ENCODE peak calls at places on chromosomes 4 and X, in nine cellular contexts. One of them, this sample, is unnamed.

GRCh38 chr4:77771566-77771965 is 47.6 kb downstream of the CNOT6L start:
- DNase-seq in left ventricle myocardium superior: no peak
- DNase-seq in epithelial cell of esophagus: no peak
- DNase-seq in islet precursor cell: no peak
- DNase-seq in NCI-H2029 treated with DMSO at 0.1 percent for 48 hours: no peak
- DNase-seq in stromal cell of bone marrow: no peak
- DNase-seq in tibial artery: no peak
- DNase-seq in substantia nigra: no peak
- DNase-seq in tibial nerve: no peak
- DNase-seq in this sample: no peak

GRCh38 chr4:8506373-8507250 is 66.0 kb downstream of the TRMT44 start:
- DNase-seq in epithelial cell of esophagus: no peak
- DNase-seq in substantia nigra: peak
- DNase-seq in stromal cell of bone marrow: peak
- DNase-seq in islet precursor cell: peak
- DNase-seq in NCI-H2029 treated with DMSO at 0.1 percent for 48 hours: no peak
- DNase-seq in tibial nerve: no peak
- DNase-seq in tibial artery: peak
- DNase-seq in left ventricle myocardium superior: peak
- DNase-seq in this sample: no peak

GRCh38 chrX:124388562-124388961 is 42.2 kb downstream of the SH2D1A start:
- DNase-seq in tibial nerve: peak
- DNase-seq in epithelial cell of esophagus: peak
- DNase-seq in NCI-H2029 treated with DMSO at 0.1 percent for 48 hours: peak
- DNase-seq in stromal cell of bone marrow: peak
- DNase-seq in left ventricle myocardium superior: peak
- DNase-seq in islet precursor cell: peak
- DNase-seq in tibial artery: peak
- DNase-seq in substantia nigra: peak
- DNase-seq in this sample: peak

GRCh38 chr4:26140150-26140898 is 180.5 kb upstream of the RBPJ start:
- DNase-seq in tibial nerve: peak
- DNase-seq in islet precursor cell: no peak
- DNase-seq in NCI-H2029 treated with DMSO at 0.1 percent for 48 hours: no peak
- DNase-seq in left ventricle myocardium superior: no peak
- DNase-seq in tibial artery: no peak
- DNase-seq in stromal cell of bone marrow: peak
- DNase-seq in epithelial cell of esophagus: no peak
- DNase-seq in substantia nigra: no peak
- DNase-seq in this sample: no peak

GRCh38 chrX:149120459-149120858 is 384.6 kb downstream of the IDS start:
- DNase-seq in tibial artery: no peak
- DNase-seq in left ventricle myocardium superior: no peak
- DNase-seq in substantia nigra: no peak
- DNase-seq in epithelial cell of esophagus: no peak
- DNase-seq in islet precursor cell: no peak
- DNase-seq in stromal cell of bone marrow: no peak
- DNase-seq in tibial nerve: no peak
- DNase-seq in NCI-H2029 treated with DMSO at 0.1 percent for 48 hours: no peak
- DNase-seq in this sample: no peak

GRCh38 chr4:108644237-108644636 is 6.2 kb upstream of the OSTC start:
- DNase-seq in epithelial cell of esophagus: no peak
- DNase-seq in tibial artery: no peak
- DNase-seq in tibial nerve: no peak
- DNase-seq in stromal cell of bone marrow: peak
- DNase-seq in islet precursor cell: no peak
- DNase-seq in left ventricle myocardium superior: no peak
- DNase-seq in NCI-H2029 treated with DMSO at 0.1 percent for 48 hours: no peak
- DNase-seq in substantia nigra: no peak
- DNase-seq in this sample: no peak

GRCh38 chr4:23730998-23731397 is 158.8 kb downstream of the PPARGC1A start:
- DNase-seq in islet precursor cell: no peak
- DNase-seq in tibial nerve: no peak
- DNase-seq in NCI-H2029 treated with DMSO at 0.1 percent for 48 hours: no peak
- DNase-seq in tibial artery: no peak
- DNase-seq in stromal cell of bone marrow: no peak
- DNase-seq in substantia nigra: no peak
- DNase-seq in epithelial cell of esophagus: no peak
- DNase-seq in left ventricle myocardium superior: no peak
- DNase-seq in this sample: no peak

GRCh38 chrX:129798888-129799287 is 19.1 kb downstream of the SASH3 start:
- DNase-seq in NCI-H2029 treated with DMSO at 0.1 percent for 48 hours: no peak
- DNase-seq in epithelial cell of esophagus: peak
- DNase-seq in tibial nerve: no peak
- DNase-seq in islet precursor cell: no peak
- DNase-seq in tibial artery: no peak
- DNase-seq in substantia nigra: no peak
- DNase-seq in left ventricle myocardium superior: no peak
- DNase-seq in stromal cell of bone marrow: no peak
- DNase-seq in this sample: no peak

GRCh38 chr4:105992641-105993305 is 97.5 kb downstream of the NPNT start:
- DNase-seq in substantia nigra: no peak
- DNase-seq in islet precursor cell: no peak
- DNase-seq in tibial artery: no peak
- DNase-seq in left ventricle myocardium superior: no peak
- DNase-seq in epithelial cell of esophagus: peak
- DNase-seq in stromal cell of bone marrow: no peak
- DNase-seq in NCI-H2029 treated with DMSO at 0.1 percent for 48 hours: no peak
- DNase-seq in tibial nerve: no peak
- DNase-seq in this sample: no peak

GRCh38 chrX:19723427-19723826 is 164.0 kb downstream of the SH3KBP1 start:
- DNase-seq in tibial nerve: no peak
- DNase-seq in left ventricle myocardium superior: no peak
- DNase-seq in stromal cell of bone marrow: no peak
- DNase-seq in islet precursor cell: no peak
- DNase-seq in substantia nigra: no peak
- DNase-seq in epithelial cell of esophagus: peak
- DNase-seq in tibial artery: no peak
- DNase-seq in NCI-H2029 treated with DMSO at 0.1 percent for 48 hours: no peak
- DNase-seq in this sample: no peak

GRCh38 chr4:40991908-40992307 is 222.4 kb downstream of the APBB2 start:
- DNase-seq in stromal cell of bone marrow: no peak
- DNase-seq in tibial artery: no peak
- DNase-seq in epithelial cell of esophagus: no peak
- DNase-seq in left ventricle myocardium superior: no peak
- DNase-seq in substantia nigra: no peak
- DNase-seq in islet precursor cell: no peak
- DNase-seq in tibial nerve: no peak
- DNase-seq in NCI-H2029 treated with DMSO at 0.1 percent for 48 hours: no peak
- DNase-seq in this sample: no peak

GRCh38 chr4:189973646-189974045 is 33.0 kb downstream of the FRG1 start:
- DNase-seq in islet precursor cell: no peak
- DNase-seq in epithelial cell of esophagus: no peak
- DNase-seq in NCI-H2029 treated with DMSO at 0.1 percent for 48 hours: no peak
- DNase-seq in stromal cell of bone marrow: no peak
- DNase-seq in tibial nerve: no peak
- DNase-seq in tibial artery: no peak
- DNase-seq in left ventricle myocardium superior: no peak
- DNase-seq in substantia nigra: no peak
- DNase-seq in this sample: no peak

GRCh38 chr4:24032371-24032989 is 142.6 kb upstream of the PPARGC1A start:
- DNase-seq in islet precursor cell: peak
- DNase-seq in left ventricle myocardium superior: no peak
- DNase-seq in epithelial cell of esophagus: peak
- DNase-seq in tibial artery: no peak
- DNase-seq in tibial nerve: no peak
- DNase-seq in substantia nigra: no peak
- DNase-seq in stromal cell of bone marrow: peak
- DNase-seq in NCI-H2029 treated with DMSO at 0.1 percent for 48 hours: no peak
- DNase-seq in this sample: no peak

GRCh38 chrX:47502591-47503222 is 19.7 kb upstream of the ZNF41 start:
- DNase-seq in NCI-H2029 treated with DMSO at 0.1 percent for 48 hours: no peak
- DNase-seq in tibial nerve: no peak
- DNase-seq in epithelial cell of esophagus: peak
- DNase-seq in stromal cell of bone marrow: peak
- DNase-seq in tibial artery: no peak
- DNase-seq in left ventricle myocardium superior: no peak
- DNase-seq in substantia nigra: no peak
- DNase-seq in islet precursor cell: no peak
- DNase-seq in this sample: no peak

GRCh38 chr4:144178414-144178813 is 37.9 kb upstream of the GYPA start:
- DNase-seq in tibial nerve: no peak
- DNase-seq in substantia nigra: no peak
- DNase-seq in islet precursor cell: no peak
- DNase-seq in stromal cell of bone marrow: no peak
- DNase-seq in epithelial cell of esophagus: no peak
- DNase-seq in left ventricle myocardium superior: no peak
- DNase-seq in tibial artery: no peak
- DNase-seq in NCI-H2029 treated with DMSO at 0.1 percent for 48 hours: no peak
- DNase-seq in this sample: no peak

GRCh38 chrX:45781901-45782553 is 581.4 kb upstream of the DIPK2B start:
- DNase-seq in left ventricle myocardium superior: no peak
- DNase-seq in tibial artery: no peak
- DNase-seq in epithelial cell of esophagus: peak
- DNase-seq in substantia nigra: no peak
- DNase-seq in stromal cell of bone marrow: peak
- DNase-seq in tibial nerve: no peak
- DNase-seq in islet precursor cell: no peak
- DNase-seq in NCI-H2029 treated with DMSO at 0.1 percent for 48 hours: no peak
- DNase-seq in this sample: no peak

GRCh38 chrX:74318672-74319071 is 14.7 kb downstream of the ZCCHC13 start:
- DNase-seq in NCI-H2029 treated with DMSO at 0.1 percent for 48 hours: no peak
- DNase-seq in substantia nigra: no peak
- DNase-seq in epithelial cell of esophagus: no peak
- DNase-seq in stromal cell of bone marrow: no peak
- DNase-seq in tibial artery: no peak
- DNase-seq in islet precursor cell: no peak
- DNase-seq in tibial nerve: no peak
- DNase-seq in left ventricle myocardium superior: no peak
- DNase-seq in this sample: no peak

GRCh38 chr4:76105652-76106051 is 31.1 kb downstream of the ART3 start:
- DNase-seq in NCI-H2029 treated with DMSO at 0.1 percent for 48 hours: no peak
- DNase-seq in epithelial cell of esophagus: no peak
- DNase-seq in stromal cell of bone marrow: no peak
- DNase-seq in tibial artery: no peak
- DNase-seq in tibial nerve: no peak
- DNase-seq in left ventricle myocardium superior: no peak
- DNase-seq in substantia nigra: peak
- DNase-seq in islet precursor cell: no peak
- DNase-seq in this sample: peak

GRCh38 chrX:154436597-154437397 is at the start of gene GDI1:
- DNase-seq in left ventricle myocardium superior: peak
- DNase-seq in tibial artery: peak
- DNase-seq in substantia nigra: peak
- DNase-seq in NCI-H2029 treated with DMSO at 0.1 percent for 48 hours: no peak
- DNase-seq in stromal cell of bone marrow: no peak
- DNase-seq in epithelial cell of esophagus: peak
- DNase-seq in islet precursor cell: peak
- DNase-seq in tibial nerve: no peak
- DNase-seq in this sample: peak

GRCh38 chr4:184000457-184001395 is 95.6 kb downstream of the STOX2 start:
- DNase-seq in islet precursor cell: no peak
- DNase-seq in left ventricle myocardium superior: no peak
- DNase-seq in tibial nerve: no peak
- DNase-seq in substantia nigra: no peak
- DNase-seq in stromal cell of bone marrow: no peak
- DNase-seq in tibial artery: no peak
- DNase-seq in NCI-H2029 treated with DMSO at 0.1 percent for 48 hours: no peak
- DNase-seq in epithelial cell of esophagus: peak
- DNase-seq in this sample: no peak

GRCh38 chr4:7348946-7349900 is 85.5 kb downstream of the PSAPL1 start:
- DNase-seq in NCI-H2029 treated with DMSO at 0.1 percent for 48 hours: no peak
- DNase-seq in islet precursor cell: no peak
- DNase-seq in substantia nigra: no peak
- DNase-seq in tibial artery: no peak
- DNase-seq in tibial nerve: no peak
- DNase-seq in left ventricle myocardium superior: no peak
- DNase-seq in epithelial cell of esophagus: no peak
- DNase-seq in stromal cell of bone marrow: no peak
- DNase-seq in this sample: no peak

GRCh38 chr4:77862478-77863216 is at the start of gene MRPL1:
- DNase-seq in islet precursor cell: peak
- DNase-seq in stromal cell of bone marrow: peak
- DNase-seq in substantia nigra: peak
- DNase-seq in left ventricle myocardium superior: peak
- DNase-seq in tibial artery: peak
- DNase-seq in NCI-H2029 treated with DMSO at 0.1 percent for 48 hours: peak
- DNase-seq in tibial nerve: peak
- DNase-seq in epithelial cell of esophagus: peak
- DNase-seq in this sample: peak

GRCh38 chr4:84948056-84948455 is 18.4 kb downstream of the WDFY3 start:
- DNase-seq in left ventricle myocardium superior: no peak
- DNase-seq in substantia nigra: no peak
- DNase-seq in islet precursor cell: no peak
- DNase-seq in tibial artery: no peak
- DNase-seq in tibial nerve: peak
- DNase-seq in stromal cell of bone marrow: no peak
- DNase-seq in NCI-H2029 treated with DMSO at 0.1 percent for 48 hours: no peak
- DNase-seq in epithelial cell of esophagus: no peak
- DNase-seq in this sample: no peak

GRCh38 chrX:12978205-12979010 is 3.5 kb downstream of the TMSB4X start:
- DNase-seq in substantia nigra: no peak
- DNase-seq in left ventricle myocardium superior: peak
- DNase-seq in tibial nerve: peak
- DNase-seq in tibial artery: no peak
- DNase-seq in stromal cell of bone marrow: peak
- DNase-seq in epithelial cell of esophagus: peak
- DNase-seq in islet precursor cell: peak
- DNase-seq in NCI-H2029 treated with DMSO at 0.1 percent for 48 hours: no peak
- DNase-seq in this sample: peak

GRCh38 chrX:78979789-78980464 is 34.7 kb downstream of the P2RY10 start:
- DNase-seq in epithelial cell of esophagus: no peak
- DNase-seq in substantia nigra: no peak
- DNase-seq in stromal cell of bone marrow: no peak
- DNase-seq in left ventricle myocardium superior: no peak
- DNase-seq in islet precursor cell: no peak
- DNase-seq in NCI-H2029 treated with DMSO at 0.1 percent for 48 hours: no peak
- DNase-seq in tibial artery: no peak
- DNase-seq in tibial nerve: no peak
- DNase-seq in this sample: no peak

GRCh38 chrX:3345281-3346081 is 971 bp downstream of the MXRA5 start:
- DNase-seq in NCI-H2029 treated with DMSO at 0.1 percent for 48 hours: no peak
- DNase-seq in tibial nerve: no peak
- DNase-seq in tibial artery: peak
- DNase-seq in substantia nigra: no peak
- DNase-seq in epithelial cell of esophagus: peak
- DNase-seq in left ventricle myocardium superior: peak
- DNase-seq in islet precursor cell: peak
- DNase-seq in stromal cell of bone marrow: peak
- DNase-seq in this sample: no peak

GRCh38 chr4:45482346-45482745 is 641.5 kb downstream of the GABRG1 start:
- DNase-seq in tibial artery: no peak
- DNase-seq in NCI-H2029 treated with DMSO at 0.1 percent for 48 hours: no peak
- DNase-seq in left ventricle myocardium superior: no peak
- DNase-seq in stromal cell of bone marrow: no peak
- DNase-seq in epithelial cell of esophagus: no peak
- DNase-seq in tibial nerve: no peak
- DNase-seq in substantia nigra: no peak
- DNase-seq in islet precursor cell: no peak
- DNase-seq in this sample: no peak

This sample was measured in NCI-H2227 treated with DMSO at 0.1 percent for 48 hours.